ENCODE peak calls at places on chromosomes 12 and 14, in five cellular contexts. One of them, this sample, is unnamed.

GRCh38 chr14:64605926-64606685 is 56.3 kb downstream of the PPP1R36 start:
- DNase-seq in endothelial cell of umbilical vein: no peak
- DNase-seq in HCT116: no peak
- DNase-seq in mesendoderm: no peak
- DNase-seq in mesenchymal stem cell: no peak
- DNase-seq in this sample: no peak

GRCh38 chr12:12503384-12504078 is 59.1 kb downstream of the DUSP16 start:
- DNase-seq in endothelial cell of umbilical vein: no peak
- DNase-seq in HCT116: no peak
- DNase-seq in mesendoderm: peak
- DNase-seq in mesenchymal stem cell: no peak
- DNase-seq in this sample: no peak

GRCh38 chr14:68409355-68409754 is 383.5 kb downstream of the ZFP36L1 start:
- DNase-seq in endothelial cell of umbilical vein: no peak
- DNase-seq in HCT116: no peak
- DNase-seq in mesendoderm: no peak
- DNase-seq in mesenchymal stem cell: no peak
- DNase-seq in this sample: no peak

GRCh38 chr14:101497910-101498860 is 63.1 kb upstream of the DIO3 start:
- DNase-seq in endothelial cell of umbilical vein: no peak
- DNase-seq in HCT116: no peak
- DNase-seq in mesendoderm: no peak
- DNase-seq in mesenchymal stem cell: no peak
- DNase-seq in this sample: no peak

GRCh38 chr12:77087427-77087826 is 22.1 kb upstream of the E2F7 start:
- DNase-seq in endothelial cell of umbilical vein: peak
- DNase-seq in HCT116: no peak
- DNase-seq in mesendoderm: no peak
- DNase-seq in mesenchymal stem cell: no peak
- DNase-seq in this sample: no peak

GRCh38 chr14:104130974-104131651 is 7.3 kb upstream of the KIF26A start:
- DNase-seq in endothelial cell of umbilical vein: peak
- DNase-seq in HCT116: no peak
- DNase-seq in mesendoderm: peak
- DNase-seq in mesenchymal stem cell: peak
- DNase-seq in this sample: peak

GRCh38 chr14:92956961-92957360 is 34.0 kb downstream of the CHGA start:
- DNase-seq in endothelial cell of umbilical vein: no peak
- DNase-seq in HCT116: no peak
- DNase-seq in mesendoderm: no peak
- DNase-seq in mesenchymal stem cell: no peak
- DNase-seq in this sample: no peak

GRCh38 chr12:79174656-79175055 is 310.1 kb downstream of the SYT1 start:
- DNase-seq in endothelial cell of umbilical vein: peak
- DNase-seq in HCT116: peak
- DNase-seq in mesendoderm: peak
- DNase-seq in mesenchymal stem cell: peak
- DNase-seq in this sample: no peak

GRCh38 chr12:14396071-14396470 is 30.6 kb downstream of the ATF7IP start:
- DNase-seq in endothelial cell of umbilical vein: no peak
- DNase-seq in HCT116: no peak
- DNase-seq in mesendoderm: no peak
- DNase-seq in mesenchymal stem cell: peak
- DNase-seq in this sample: no peak

GRCh38 chr12:38508246-38508645 is 191.7 kb downstream of the ALG10B start:
- DNase-seq in endothelial cell of umbilical vein: no peak
- DNase-seq in HCT116: no peak
- DNase-seq in mesendoderm: peak
- DNase-seq in mesenchymal stem cell: no peak
- DNase-seq in this sample: no peak

GRCh38 chr12:122336015-122336946 is 70.0 kb upstream of the VPS33A start:
- DNase-seq in endothelial cell of umbilical vein: peak
- DNase-seq in HCT116: peak
- DNase-seq in mesendoderm: peak
- DNase-seq in mesenchymal stem cell: peak
- DNase-seq in this sample: no peak

GRCh38 chr12:4908694-4909396 is 860 bp upstream of the KCNA1 start:
- DNase-seq in endothelial cell of umbilical vein: no peak
- DNase-seq in HCT116: no peak
- DNase-seq in mesendoderm: peak
- DNase-seq in mesenchymal stem cell: no peak
- DNase-seq in this sample: no peak

GRCh38 chr14:101252443-101253214 is 308.7 kb upstream of the DIO3 start:
- DNase-seq in endothelial cell of umbilical vein: no peak
- DNase-seq in HCT116: no peak
- DNase-seq in mesendoderm: no peak
- DNase-seq in mesenchymal stem cell: no peak
- DNase-seq in this sample: no peak

GRCh38 chr12:96177013-96177412 is 17.2 kb upstream of the ELK3 start:
- DNase-seq in endothelial cell of umbilical vein: peak
- DNase-seq in HCT116: no peak
- DNase-seq in mesendoderm: no peak
- DNase-seq in mesenchymal stem cell: no peak
- DNase-seq in this sample: no peak

DNA sequence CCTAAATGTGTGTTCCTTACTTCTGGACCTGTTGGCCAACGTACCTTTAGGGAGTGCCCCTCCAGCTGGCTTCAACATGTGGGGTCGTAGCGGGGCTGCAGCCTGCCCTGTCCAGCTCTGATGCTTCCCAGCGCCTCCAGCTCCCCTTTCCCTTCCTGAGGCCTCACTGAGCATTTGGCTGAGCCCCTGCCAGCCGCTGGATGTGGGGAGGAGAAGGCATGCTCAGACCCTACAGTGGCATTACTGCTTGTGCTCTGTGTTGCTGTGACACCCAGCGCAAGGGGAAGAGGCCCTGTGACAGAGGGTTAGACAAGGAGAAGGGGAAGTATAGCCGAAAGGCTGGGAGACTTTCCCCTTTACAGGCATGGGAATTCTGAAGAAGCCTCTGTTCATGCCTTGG is 145.9 kb downstream of the PRKCH start:
- DNase-seq in endothelial cell of umbilical vein: no peak
- DNase-seq in HCT116: no peak
- DNase-seq in mesendoderm: no peak
- DNase-seq in mesenchymal stem cell: no peak
- DNase-seq in this sample: peak
- H3K27ac ChIP-seq in endothelial cell of umbilical vein: no peak
- H3K27ac ChIP-seq in HCT116: no peak
- H3K27ac ChIP-seq in mesendoderm: no peak
- H3K27ac ChIP-seq in mesenchymal stem cell: no peak
- H3K27ac ChIP-seq in this sample: no peak

DNA sequence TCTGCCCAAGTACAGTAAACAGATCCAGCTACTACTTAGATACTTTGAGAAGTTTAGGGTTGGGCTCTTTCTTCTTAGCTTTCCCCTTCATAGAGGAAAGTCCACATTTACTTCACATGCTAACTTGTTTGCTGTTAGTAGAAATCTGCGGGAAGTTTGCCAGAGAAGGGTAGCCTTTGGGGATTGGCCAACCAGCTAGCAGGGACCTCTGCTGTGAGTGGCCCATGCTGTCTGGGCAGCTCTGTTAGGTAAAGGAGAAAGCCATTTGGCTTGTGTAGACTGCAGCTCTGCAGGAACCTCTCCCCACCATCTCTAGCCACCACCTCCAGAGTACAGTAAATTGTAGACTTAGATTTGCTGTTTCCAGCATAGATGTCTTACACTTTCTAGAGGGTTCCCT is 193.9 kb downstream of the RGS6 start:
- DNase-seq in endothelial cell of umbilical vein: no peak
- DNase-seq in HCT116: no peak
- DNase-seq in mesendoderm: no peak
- DNase-seq in mesenchymal stem cell: no peak
- DNase-seq in this sample: no peak
- H3K9ac ChIP-seq in endothelial cell of umbilical vein: no peak
- H3K9ac ChIP-seq in HCT116: no peak
- H3K9ac ChIP-seq in mesendoderm: no peak
- H3K9ac ChIP-seq in mesenchymal stem cell: no peak
- H3K9ac ChIP-seq in this sample: no peak

GRCh38 chr12:112185093-112185923 is 59.9 kb downstream of the TRAFD1 start:
- DNase-seq in endothelial cell of umbilical vein: no peak
- DNase-seq in HCT116: no peak
- DNase-seq in mesendoderm: no peak
- DNase-seq in mesenchymal stem cell: no peak
- DNase-seq in this sample: no peak
- H3K27ac ChIP-seq in endothelial cell of umbilical vein: no peak
- H3K27ac ChIP-seq in HCT116: no peak
- H3K27ac ChIP-seq in mesendoderm: no peak
- H3K27ac ChIP-seq in mesenchymal stem cell: no peak
- H3K27ac ChIP-seq in this sample: no peak

GRCh38 chr14:76531085-76531484 is 155.1 kb downstream of the ESRRB start:
- DNase-seq in endothelial cell of umbilical vein: no peak
- DNase-seq in HCT116: no peak
- DNase-seq in mesendoderm: no peak
- DNase-seq in mesenchymal stem cell: no peak
- DNase-seq in this sample: no peak

GRCh38 chr14:76525106-76525825 is 149.3 kb downstream of the ESRRB start:
- DNase-seq in endothelial cell of umbilical vein: no peak
- DNase-seq in HCT116: no peak
- DNase-seq in mesendoderm: no peak
- DNase-seq in mesenchymal stem cell: no peak
- DNase-seq in this sample: no peak
- H3K9ac ChIP-seq in endothelial cell of umbilical vein: no peak
- H3K9ac ChIP-seq in HCT116: no peak
- H3K9ac ChIP-seq in mesendoderm: no peak
- H3K9ac ChIP-seq in mesenchymal stem cell: no peak
- H3K9ac ChIP-seq in this sample: no peak

GRCh38 chr12:46963977-46964376 is 115.4 kb upstream of the PCED1B start:
- DNase-seq in endothelial cell of umbilical vein: peak
- DNase-seq in HCT116: no peak
- DNase-seq in mesendoderm: no peak
- DNase-seq in mesenchymal stem cell: no peak
- DNase-seq in this sample: no peak
- H3K27ac ChIP-seq in endothelial cell of umbilical vein: no peak
- H3K27ac ChIP-seq in HCT116: no peak
- H3K27ac ChIP-seq in mesendoderm: no peak
- H3K27ac ChIP-seq in mesenchymal stem cell: peak
- H3K27ac ChIP-seq in this sample: no peak

GRCh38 chr14:61535032-61535431 is 160.3 kb upstream of the HIF1A start:
- DNase-seq in endothelial cell of umbilical vein: no peak
- DNase-seq in HCT116: no peak
- DNase-seq in mesendoderm: no peak
- DNase-seq in mesenchymal stem cell: no peak
- DNase-seq in this sample: no peak

GRCh38 chr14:61537567-61538463 is 157.5 kb upstream of the HIF1A start:
- DNase-seq in endothelial cell of umbilical vein: peak
- DNase-seq in HCT116: peak
- DNase-seq in mesendoderm: peak
- DNase-seq in mesenchymal stem cell: peak
- DNase-seq in this sample: peak

GRCh38 chr14:61538464-61539022 is 156.8 kb upstream of the HIF1A start:
- DNase-seq in endothelial cell of umbilical vein: no peak
- DNase-seq in HCT116: no peak
- DNase-seq in mesendoderm: no peak
- DNase-seq in mesenchymal stem cell: no peak
- DNase-seq in this sample: no peak

GRCh38 chr14:61535470-61535869 is 159.8 kb upstream of the HIF1A start:
- DNase-seq in endothelial cell of umbilical vein: no peak
- DNase-seq in HCT116: no peak
- DNase-seq in mesendoderm: no peak
- DNase-seq in mesenchymal stem cell: no peak
- DNase-seq in this sample: no peak

DNA sequence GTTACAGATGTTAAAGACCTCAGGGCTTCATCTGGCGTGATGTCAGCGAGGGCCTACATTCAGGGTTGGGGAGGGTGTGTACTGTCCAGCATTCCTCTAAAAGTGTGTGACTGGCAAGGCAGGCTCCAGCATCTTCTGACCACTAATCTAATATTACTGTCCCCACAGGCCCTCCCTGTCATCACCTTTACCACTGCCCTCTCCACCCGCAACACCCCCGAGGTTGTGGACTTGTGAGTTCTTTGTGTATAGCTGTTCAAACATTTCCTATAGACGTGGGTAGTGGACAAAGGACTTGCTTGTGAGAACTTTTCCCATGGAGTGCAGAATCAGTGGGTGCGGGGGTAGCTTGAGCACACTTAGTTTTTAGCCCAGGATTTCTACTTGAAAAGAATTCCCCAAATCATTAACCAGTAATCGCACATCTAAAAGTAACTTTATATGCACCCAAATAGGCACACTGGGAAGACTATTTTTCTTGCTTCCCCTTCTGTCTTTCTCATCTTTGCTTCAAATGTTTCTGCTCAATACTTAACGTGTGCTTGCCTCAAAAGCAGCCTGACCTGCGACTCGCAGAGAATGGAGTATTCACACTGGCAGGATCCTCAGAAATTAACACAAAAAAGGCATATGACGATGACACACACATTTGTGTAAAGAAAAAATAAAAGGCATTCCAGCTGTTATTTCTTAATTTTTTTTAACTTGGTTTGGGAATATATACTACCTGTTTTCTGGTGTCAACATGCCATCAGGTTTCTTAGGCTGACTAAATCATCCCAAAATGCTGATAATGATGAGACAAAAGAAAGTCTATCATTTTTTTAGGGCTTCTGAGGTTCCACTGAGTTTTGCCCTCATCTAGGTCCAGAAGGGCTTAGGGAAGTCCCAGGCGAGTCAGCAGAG is 158.4 kb upstream of the HIF1A start:
- DNase-seq in endothelial cell of umbilical vein: no peak
- DNase-seq in HCT116: no peak
- DNase-seq in mesendoderm: no peak
- DNase-seq in mesenchymal stem cell: no peak
- DNase-seq in this sample: no peak
- H3K9ac ChIP-seq in endothelial cell of umbilical vein: peak
- H3K9ac ChIP-seq in HCT116: peak
- H3K9ac ChIP-seq in mesendoderm: no peak
- H3K9ac ChIP-seq in mesenchymal stem cell: peak
- H3K9ac ChIP-seq in this sample: no peak